ENCODE peak calls at places on chromosomes 1 and 21, in seven cellular contexts. One of them, this sample, is unnamed.

GRCh38 chr1:154952664-154953063 is 3.2 kb downstream of the PBXIP1 start:
- DNase-seq in transverse colon: no peak
- DNase-seq in IMR-90: no peak
- DNase-seq in HCT116: no peak
- DNase-seq in breast epithelium: no peak
- DNase-seq in uterus: no peak
- DNase-seq in adrenal gland: peak
- DNase-seq in this sample: no peak

GRCh38 chr1:187762109-187762508 is 933.4 kb downstream of the PLA2G4A start:
- DNase-seq in IMR-90: peak
- DNase-seq in transverse colon: no peak
- DNase-seq in HCT116: no peak
- DNase-seq in adrenal gland: no peak
- DNase-seq in uterus: no peak
- DNase-seq in breast epithelium: no peak
- DNase-seq in this sample: no peak

GRCh38 chr1:236536540-236536939 is 12.8 kb downstream of the LGALS8 start:
- DNase-seq in HCT116: no peak
- DNase-seq in breast epithelium: no peak
- DNase-seq in IMR-90: no peak
- DNase-seq in adrenal gland: no peak
- DNase-seq in transverse colon: no peak
- DNase-seq in uterus: no peak
- DNase-seq in this sample: no peak

GRCh38 chr1:220123889-220124288 is 30.0 kb downstream of the IARS2 start:
- DNase-seq in IMR-90: no peak
- DNase-seq in adrenal gland: no peak
- DNase-seq in breast epithelium: no peak
- DNase-seq in transverse colon: no peak
- DNase-seq in uterus: no peak
- DNase-seq in HCT116: peak
- DNase-seq in this sample: no peak

GRCh38 chr1:117427297-117427696 is 60.0 kb downstream of the MAN1A2 start:
- DNase-seq in adrenal gland: no peak
- DNase-seq in IMR-90: no peak
- DNase-seq in HCT116: no peak
- DNase-seq in uterus: no peak
- DNase-seq in breast epithelium: no peak
- DNase-seq in transverse colon: no peak
- DNase-seq in this sample: no peak

GRCh38 chr1:7462627-7463026 is 308.5 kb upstream of the VAMP3 start:
- DNase-seq in adrenal gland: no peak
- DNase-seq in HCT116: no peak
- DNase-seq in transverse colon: no peak
- DNase-seq in uterus: no peak
- DNase-seq in breast epithelium: no peak
- DNase-seq in IMR-90: no peak
- DNase-seq in this sample: no peak

GRCh38 chr1:165364432-165365133 is 8.1 kb upstream of the LMX1A start:
- DNase-seq in transverse colon: no peak
- DNase-seq in adrenal gland: no peak
- DNase-seq in uterus: no peak
- DNase-seq in HCT116: peak
- DNase-seq in IMR-90: no peak
- DNase-seq in breast epithelium: peak
- DNase-seq in this sample: no peak

GRCh38 chr1:186574951-186575747 is 105.1 kb downstream of the PTGS2 start:
- DNase-seq in uterus: no peak
- DNase-seq in HCT116: no peak
- DNase-seq in adrenal gland: no peak
- DNase-seq in transverse colon: no peak
- DNase-seq in breast epithelium: no peak
- DNase-seq in IMR-90: no peak
- DNase-seq in this sample: no peak

GRCh38 chr21:44526096-44526997 is 13.6 kb downstream of the KRTAP10-1 start:
- DNase-seq in transverse colon: no peak
- DNase-seq in breast epithelium: no peak
- DNase-seq in HCT116: no peak
- DNase-seq in adrenal gland: no peak
- DNase-seq in IMR-90: no peak
- DNase-seq in uterus: no peak
- DNase-seq in this sample: no peak

GRCh38 chr1:233738850-233739249 is 124.9 kb downstream of the KCNK1 start:
- DNase-seq in adrenal gland: no peak
- DNase-seq in uterus: no peak
- DNase-seq in transverse colon: no peak
- DNase-seq in breast epithelium: no peak
- DNase-seq in HCT116: no peak
- DNase-seq in IMR-90: no peak
- DNase-seq in this sample: peak

GRCh38 chr1:212664409-212665199 is 35.0 kb downstream of the BATF3 start:
- DNase-seq in transverse colon: no peak
- DNase-seq in IMR-90: no peak
- DNase-seq in HCT116: no peak
- DNase-seq in breast epithelium: no peak
- DNase-seq in uterus: no peak
- DNase-seq in adrenal gland: no peak
- DNase-seq in this sample: no peak

GRCh38 chr21:29413683-29414082 is 115.0 kb downstream of the BACH1 start:
- DNase-seq in adrenal gland: no peak
- DNase-seq in IMR-90: no peak
- DNase-seq in breast epithelium: no peak
- DNase-seq in HCT116: no peak
- DNase-seq in transverse colon: no peak
- DNase-seq in uterus: no peak
- DNase-seq in this sample: no peak

GRCh38 chr1:232308616-232309015 is 321.3 kb downstream of the SIPA1L2 start:
- DNase-seq in IMR-90: no peak
- DNase-seq in HCT116: no peak
- DNase-seq in adrenal gland: no peak
- DNase-seq in uterus: no peak
- DNase-seq in breast epithelium: no peak
- DNase-seq in transverse colon: no peak
- DNase-seq in this sample: no peak

GRCh38 chr1:6440198-6441126 is 15.9 kb downstream of the ESPN start:
- DNase-seq in HCT116: no peak
- DNase-seq in IMR-90: peak
- DNase-seq in adrenal gland: peak
- DNase-seq in uterus: no peak
- DNase-seq in breast epithelium: no peak
- DNase-seq in transverse colon: peak
- DNase-seq in this sample: peak

GRCh38 chr21:23968722-23969647 is 1638.3 kb downstream of the MRPL39 start:
- DNase-seq in adrenal gland: peak
- DNase-seq in uterus: no peak
- DNase-seq in breast epithelium: no peak
- DNase-seq in IMR-90: peak
- DNase-seq in HCT116: no peak
- DNase-seq in transverse colon: peak
- DNase-seq in this sample: peak

GRCh38 chr1:44594871-44595735 is 79.2 kb downstream of the TMEM53 start:
- DNase-seq in uterus: peak
- DNase-seq in breast epithelium: peak
- DNase-seq in adrenal gland: peak
- DNase-seq in HCT116: peak
- DNase-seq in transverse colon: peak
- DNase-seq in IMR-90: peak
- DNase-seq in this sample: peak

GRCh38 chr1:47569681-47570470 is 132.0 kb downstream of the FOXD2 start:
- DNase-seq in IMR-90: peak
- DNase-seq in breast epithelium: peak
- DNase-seq in transverse colon: peak
- DNase-seq in uterus: peak
- DNase-seq in HCT116: peak
- DNase-seq in adrenal gland: peak
- DNase-seq in this sample: peak

GRCh38 chr21:18499761-18500376 is 96.3 kb upstream of the TMPRSS15 start:
- DNase-seq in IMR-90: peak
- DNase-seq in breast epithelium: no peak
- DNase-seq in uterus: no peak
- DNase-seq in transverse colon: peak
- DNase-seq in adrenal gland: peak
- DNase-seq in HCT116: peak
- DNase-seq in this sample: peak

GRCh38 chr1:224626042-224626441 is 9.9 kb downstream of the CNIH3 start:
- DNase-seq in breast epithelium: no peak
- DNase-seq in HCT116: no peak
- DNase-seq in transverse colon: no peak
- DNase-seq in adrenal gland: no peak
- DNase-seq in uterus: no peak
- DNase-seq in IMR-90: peak
- DNase-seq in this sample: no peak

GRCh38 chr1:110763149-110763548 is 88.4 kb upstream of the KCNA3 start:
- DNase-seq in HCT116: no peak
- DNase-seq in transverse colon: no peak
- DNase-seq in IMR-90: no peak
- DNase-seq in breast epithelium: no peak
- DNase-seq in uterus: no peak
- DNase-seq in adrenal gland: no peak
- DNase-seq in this sample: no peak

GRCh38 chr1:212359794-212360479 is 54.7 kb downstream of the PACC1 start:
- DNase-seq in HCT116: no peak
- DNase-seq in uterus: no peak
- DNase-seq in IMR-90: no peak
- DNase-seq in adrenal gland: no peak
- DNase-seq in transverse colon: no peak
- DNase-seq in breast epithelium: no peak
- DNase-seq in this sample: no peak

GRCh38 chr21:36859744-36860501 is 106.5 kb downstream of the HLCS start:
- DNase-seq in adrenal gland: peak
- DNase-seq in uterus: peak
- DNase-seq in breast epithelium: peak
- DNase-seq in IMR-90: peak
- DNase-seq in transverse colon: peak
- DNase-seq in HCT116: no peak
- DNase-seq in this sample: peak

GRCh38 chr1:225877570-225877969 is 4.6 kb downstream of the TMEM63A start:
- DNase-seq in uterus: peak
- DNase-seq in transverse colon: peak
- DNase-seq in breast epithelium: peak
- DNase-seq in IMR-90: peak
- DNase-seq in HCT116: no peak
- DNase-seq in adrenal gland: peak
- DNase-seq in this sample: peak

GRCh38 chr1:101025680-101026393 is at the start of gene DPH5:
- DNase-seq in IMR-90: peak
- DNase-seq in breast epithelium: peak
- DNase-seq in adrenal gland: peak
- DNase-seq in HCT116: peak
- DNase-seq in uterus: peak
- DNase-seq in transverse colon: peak
- DNase-seq in this sample: peak
- TF ChIP-seq POLR2A in IMR-90: peak
- TF ChIP-seq POLR2A in breast epithelium: no peak
- TF ChIP-seq POLR2A in adrenal gland: peak
- TF ChIP-seq POLR2A in HCT116: peak
- TF ChIP-seq POLR2A in uterus: peak
- TF ChIP-seq POLR2A in transverse colon: peak
- TF ChIP-seq POLR2A in this sample: no peak

DNA sequence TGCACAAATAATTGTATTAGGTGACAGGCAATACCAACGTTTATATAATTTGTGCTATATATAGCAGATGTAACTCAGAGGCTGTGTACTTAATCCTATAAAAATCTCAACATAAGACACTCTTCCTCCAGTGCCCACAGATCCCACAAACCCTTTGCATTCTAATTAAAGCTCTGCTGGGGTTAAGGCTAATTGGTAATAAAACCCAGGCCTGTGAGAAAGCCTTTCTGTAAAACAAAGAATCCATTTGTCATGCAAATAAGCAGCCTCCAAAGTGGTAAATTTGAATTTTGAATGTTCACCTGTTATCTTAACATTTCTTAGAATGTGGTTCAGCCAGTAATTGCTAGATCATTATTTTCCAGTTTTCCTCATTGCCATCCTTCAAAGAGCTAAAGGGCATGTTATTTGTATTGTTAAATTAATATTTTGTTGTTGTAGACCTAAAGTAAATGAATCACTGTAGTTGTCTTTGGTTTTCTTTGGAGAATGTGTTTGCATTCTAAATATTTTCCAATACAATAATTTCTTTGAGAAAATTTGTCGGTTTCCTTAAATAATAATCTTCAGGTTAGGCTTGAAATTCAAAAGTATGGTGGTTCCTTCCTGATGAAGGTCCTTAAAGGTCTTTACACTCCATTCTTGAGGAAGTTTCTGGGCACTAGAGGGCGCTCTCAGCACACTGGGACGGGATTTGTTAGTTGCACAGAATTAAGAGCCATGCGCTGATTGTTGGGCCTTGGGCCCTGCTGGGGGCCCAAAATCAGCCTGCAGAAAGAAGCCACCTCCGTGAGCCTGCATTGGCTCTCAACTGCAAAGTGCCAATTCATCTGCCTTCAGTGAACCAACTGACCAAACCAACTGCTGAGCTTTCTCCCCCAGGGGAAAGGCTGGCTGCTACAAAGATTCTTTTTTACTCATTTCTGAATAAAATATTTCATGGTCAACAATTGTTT is 46.1 kb upstream of the PRDX6 start:
- DNase-seq in HCT116: peak
- DNase-seq in transverse colon: peak
- DNase-seq in IMR-90: peak
- DNase-seq in adrenal gland: peak
- DNase-seq in breast epithelium: peak
- DNase-seq in uterus: peak
- DNase-seq in this sample: peak
- H3K27ac ChIP-seq in HCT116: no peak
- H3K27ac ChIP-seq in transverse colon: peak
- H3K27ac ChIP-seq in IMR-90: no peak
- H3K27ac ChIP-seq in adrenal gland: peak
- H3K27ac ChIP-seq in breast epithelium: peak
- H3K27ac ChIP-seq in uterus: peak
- H3K27ac ChIP-seq in this sample: no peak

GRCh38 chr1:84731519-84731918 is 41.3 kb upstream of the SSX2IP start:
- DNase-seq in IMR-90: no peak
- DNase-seq in transverse colon: no peak
- DNase-seq in uterus: no peak
- DNase-seq in adrenal gland: no peak
- DNase-seq in HCT116: no peak
- DNase-seq in breast epithelium: no peak
- DNase-seq in this sample: no peak
- TF ChIP-seq POLR2A in IMR-90: no peak
- TF ChIP-seq POLR2A in transverse colon: no peak
- TF ChIP-seq POLR2A in uterus: no peak
- TF ChIP-seq POLR2A in adrenal gland: no peak
- TF ChIP-seq POLR2A in HCT116: no peak
- TF ChIP-seq POLR2A in breast epithelium: no peak
- TF ChIP-seq POLR2A in this sample: no peak

DNA sequence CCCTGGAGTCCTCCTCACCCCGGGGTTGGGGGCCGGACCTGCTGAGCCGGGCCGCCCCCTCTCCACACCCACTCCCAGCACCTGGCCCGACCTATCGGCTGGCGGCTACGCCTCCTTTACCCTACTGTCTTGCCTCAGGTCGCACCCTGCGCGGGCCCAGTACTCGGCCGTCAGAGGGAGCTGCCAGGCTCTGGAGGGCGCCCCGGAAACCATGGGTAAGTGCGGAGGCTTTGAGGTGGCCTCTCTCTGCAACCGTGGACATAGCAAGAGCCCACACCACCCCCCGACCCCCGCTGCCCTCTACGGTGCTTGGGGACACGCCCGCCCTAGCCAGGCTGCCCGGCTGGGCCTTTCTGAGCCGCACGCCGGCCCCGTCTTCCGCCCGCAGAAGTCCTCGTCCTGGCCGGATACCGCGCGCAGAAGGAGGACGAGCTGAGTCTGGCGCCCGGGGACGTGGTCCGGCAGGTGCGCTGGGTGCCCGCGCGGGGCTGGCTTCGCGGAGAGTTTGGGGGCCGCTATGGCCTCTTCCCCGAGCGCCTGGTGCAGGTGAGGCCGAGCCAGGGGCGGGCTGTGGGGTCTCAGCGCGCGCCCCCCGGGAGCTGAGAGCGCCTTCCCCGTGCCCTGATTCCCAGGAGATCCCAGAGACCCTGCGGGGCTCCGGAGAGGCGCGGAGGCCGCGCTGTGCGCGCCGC is at the start of gene SH3D21:
- DNase-seq in IMR-90: no peak
- DNase-seq in breast epithelium: peak
- DNase-seq in transverse colon: peak
- DNase-seq in uterus: peak
- DNase-seq in HCT116: no peak
- DNase-seq in adrenal gland: peak
- DNase-seq in this sample: peak
- H3K27ac ChIP-seq in IMR-90: peak
- H3K27ac ChIP-seq in breast epithelium: peak
- H3K27ac ChIP-seq in transverse colon: peak
- H3K27ac ChIP-seq in uterus: peak
- H3K27ac ChIP-seq in HCT116: peak
- H3K27ac ChIP-seq in adrenal gland: peak
- H3K27ac ChIP-seq in this sample: peak

This sample was measured in testis.